ENCODE peak calls at places on chromosomes 3 and 15, in eight cellular contexts. One of them, this sample, is unnamed.

GRCh38 chr3:37918627-37919026 is 56.9 kb downstream of the CTDSPL start:
- DNase-seq in choroid plexus epithelial cell: peak; percentile 64
- DNase-seq in neural crest cell: no peak
- DNase-seq in HL-60: no peak
- DNase-seq in MM.1S: no peak
- DNase-seq in cardiac fibroblast: no peak
- DNase-seq in colonic mucosa: no peak
- DNase-seq in CD8-positive, alpha-beta T cell: no peak
- DNase-seq in this sample: no peak

GRCh38 chr3:48432411-48433371 is 2.8 kb upstream of the PLXNB1 start:
- DNase-seq in choroid plexus epithelial cell: peak; percentile 23
- DNase-seq in CD8-positive, alpha-beta T cell: no peak
- DNase-seq in colonic mucosa: peak; percentile 46
- DNase-seq in HL-60: no peak
- DNase-seq in MM.1S: no peak
- DNase-seq in cardiac fibroblast: no peak
- DNase-seq in neural crest cell: no peak
- DNase-seq in this sample: no peak

GRCh38 chr3:181541414-181541813 is 170.3 kb upstream of the SOX2 start:
- DNase-seq in colonic mucosa: no peak
- DNase-seq in choroid plexus epithelial cell: no peak
- DNase-seq in MM.1S: no peak
- DNase-seq in cardiac fibroblast: no peak
- DNase-seq in HL-60: no peak
- DNase-seq in neural crest cell: no peak
- DNase-seq in CD8-positive, alpha-beta T cell: no peak
- DNase-seq in this sample: no peak

GRCh38 chr3:28915711-28916481 is 365.0 kb upstream of the RBMS3 start:
- DNase-seq in CD8-positive, alpha-beta T cell: no peak
- DNase-seq in choroid plexus epithelial cell: peak; percentile 81
- DNase-seq in colonic mucosa: peak; percentile 21
- DNase-seq in MM.1S: peak; percentile 27
- DNase-seq in neural crest cell: no peak
- DNase-seq in cardiac fibroblast: peak; percentile 77
- DNase-seq in HL-60: no peak
- DNase-seq in this sample: no peak

GRCh38 chr15:81069356-81069755 is 64.7 kb upstream of the CFAP161 start:
- DNase-seq in HL-60: no peak
- DNase-seq in choroid plexus epithelial cell: no peak
- DNase-seq in neural crest cell: no peak
- DNase-seq in MM.1S: peak; percentile 25
- DNase-seq in CD8-positive, alpha-beta T cell: no peak
- DNase-seq in colonic mucosa: no peak
- DNase-seq in cardiac fibroblast: no peak
- DNase-seq in this sample: no peak

GRCh38 chr3:4855676-4856075 is 123.6 kb upstream of the BHLHE40 start:
- DNase-seq in cardiac fibroblast: peak; percentile 18
- DNase-seq in HL-60: no peak
- DNase-seq in neural crest cell: no peak
- DNase-seq in CD8-positive, alpha-beta T cell: no peak
- DNase-seq in MM.1S: no peak
- DNase-seq in colonic mucosa: no peak
- DNase-seq in choroid plexus epithelial cell: no peak
- DNase-seq in this sample: no peak

GRCh38 chr15:38627684-38628277 is 63.2 kb upstream of the RASGRP1 start:
- DNase-seq in MM.1S: no peak
- DNase-seq in HL-60: no peak
- DNase-seq in colonic mucosa: no peak
- DNase-seq in choroid plexus epithelial cell: no peak
- DNase-seq in CD8-positive, alpha-beta T cell: no peak
- DNase-seq in cardiac fibroblast: no peak
- DNase-seq in neural crest cell: no peak
- DNase-seq in this sample: no peak

GRCh38 chr15:51649659-51650521 is 27.3 kb upstream of the DMXL2 start:
- DNase-seq in MM.1S: peak; percentile 71
- DNase-seq in CD8-positive, alpha-beta T cell: peak; percentile 48
- DNase-seq in HL-60: no peak
- DNase-seq in colonic mucosa: peak; percentile 59
- DNase-seq in cardiac fibroblast: peak; percentile 87
- DNase-seq in choroid plexus epithelial cell: peak; percentile 91
- DNase-seq in neural crest cell: peak; percentile 34
- DNase-seq in this sample: peak; percentile 65

GRCh38 chr15:89383635-89384604 is 49.3 kb upstream of the POLG start:
- DNase-seq in cardiac fibroblast: peak; percentile 46
- DNase-seq in CD8-positive, alpha-beta T cell: no peak
- DNase-seq in neural crest cell: no peak
- DNase-seq in HL-60: no peak
- DNase-seq in MM.1S: no peak
- DNase-seq in colonic mucosa: peak; percentile 34
- DNase-seq in choroid plexus epithelial cell: peak; percentile 60
- DNase-seq in this sample: no peak

GRCh38 chr15:26382416-26383086 is 390.3 kb downstream of the GABRB3 start:
- DNase-seq in neural crest cell: no peak
- DNase-seq in cardiac fibroblast: no peak
- DNase-seq in HL-60: no peak
- DNase-seq in colonic mucosa: no peak
- DNase-seq in choroid plexus epithelial cell: no peak
- DNase-seq in CD8-positive, alpha-beta T cell: no peak
- DNase-seq in MM.1S: no peak
- DNase-seq in this sample: no peak

GRCh38 chr3:59658236-59658635 is 608.4 kb upstream of the CFAP20DC start:
- DNase-seq in HL-60: no peak
- DNase-seq in choroid plexus epithelial cell: no peak
- DNase-seq in colonic mucosa: no peak
- DNase-seq in CD8-positive, alpha-beta T cell: no peak
- DNase-seq in neural crest cell: no peak
- DNase-seq in cardiac fibroblast: no peak
- DNase-seq in MM.1S: no peak
- DNase-seq in this sample: no peak
- TF ChIP-seq CTCF in HL-60: no peak
- TF ChIP-seq CTCF in choroid plexus epithelial cell: no peak
- TF ChIP-seq CTCF in colonic mucosa: no peak
- TF ChIP-seq CTCF in CD8-positive, alpha-beta T cell: no peak
- TF ChIP-seq CTCF in neural crest cell: no peak
- TF ChIP-seq CTCF in cardiac fibroblast: no peak
- TF ChIP-seq CTCF in MM.1S: no peak
- TF ChIP-seq CTCF in this sample: no peak

GRCh38 chr15:75164625-75165024 is 37.1 kb upstream of the C15orf39 start:
- DNase-seq in choroid plexus epithelial cell: no peak
- DNase-seq in CD8-positive, alpha-beta T cell: no peak
- DNase-seq in cardiac fibroblast: no peak
- DNase-seq in HL-60: no peak
- DNase-seq in colonic mucosa: no peak
- DNase-seq in MM.1S: no peak
- DNase-seq in neural crest cell: no peak
- DNase-seq in this sample: no peak
- TF ChIP-seq CTCF in choroid plexus epithelial cell: no peak
- TF ChIP-seq CTCF in CD8-positive, alpha-beta T cell: no peak
- TF ChIP-seq CTCF in cardiac fibroblast: no peak
- TF ChIP-seq CTCF in HL-60: no peak
- TF ChIP-seq CTCF in colonic mucosa: no peak
- TF ChIP-seq CTCF in MM.1S: no peak
- TF ChIP-seq CTCF in neural crest cell: no peak
- TF ChIP-seq CTCF in this sample: no peak

GRCh38 chr15:55630921-55631320 is 42.8 kb upstream of the PYGO1 start:
- DNase-seq in cardiac fibroblast: no peak
- DNase-seq in HL-60: no peak
- DNase-seq in neural crest cell: no peak
- DNase-seq in MM.1S: no peak
- DNase-seq in choroid plexus epithelial cell: peak; percentile 62
- DNase-seq in colonic mucosa: no peak
- DNase-seq in CD8-positive, alpha-beta T cell: no peak
- DNase-seq in this sample: no peak

GRCh38 chr15:55633731-55634130 is 45.6 kb upstream of the PYGO1 start:
- DNase-seq in colonic mucosa: no peak
- DNase-seq in HL-60: no peak
- DNase-seq in neural crest cell: no peak
- DNase-seq in MM.1S: no peak
- DNase-seq in cardiac fibroblast: no peak
- DNase-seq in CD8-positive, alpha-beta T cell: no peak
- DNase-seq in choroid plexus epithelial cell: no peak
- DNase-seq in this sample: no peak

GRCh38 chr15:55632434-55632833 is 44.3 kb upstream of the PYGO1 start:
- DNase-seq in CD8-positive, alpha-beta T cell: no peak
- DNase-seq in MM.1S: no peak
- DNase-seq in choroid plexus epithelial cell: no peak
- DNase-seq in HL-60: no peak
- DNase-seq in cardiac fibroblast: no peak
- DNase-seq in colonic mucosa: no peak
- DNase-seq in neural crest cell: no peak
- DNase-seq in this sample: no peak

GRCh38 chr15:55628369-55628730 is 40.2 kb upstream of the PYGO1 start:
- DNase-seq in cardiac fibroblast: no peak
- DNase-seq in neural crest cell: no peak
- DNase-seq in choroid plexus epithelial cell: peak; percentile 10
- DNase-seq in CD8-positive, alpha-beta T cell: no peak
- DNase-seq in colonic mucosa: no peak
- DNase-seq in HL-60: no peak
- DNase-seq in MM.1S: no peak
- DNase-seq in this sample: no peak

DNA sequence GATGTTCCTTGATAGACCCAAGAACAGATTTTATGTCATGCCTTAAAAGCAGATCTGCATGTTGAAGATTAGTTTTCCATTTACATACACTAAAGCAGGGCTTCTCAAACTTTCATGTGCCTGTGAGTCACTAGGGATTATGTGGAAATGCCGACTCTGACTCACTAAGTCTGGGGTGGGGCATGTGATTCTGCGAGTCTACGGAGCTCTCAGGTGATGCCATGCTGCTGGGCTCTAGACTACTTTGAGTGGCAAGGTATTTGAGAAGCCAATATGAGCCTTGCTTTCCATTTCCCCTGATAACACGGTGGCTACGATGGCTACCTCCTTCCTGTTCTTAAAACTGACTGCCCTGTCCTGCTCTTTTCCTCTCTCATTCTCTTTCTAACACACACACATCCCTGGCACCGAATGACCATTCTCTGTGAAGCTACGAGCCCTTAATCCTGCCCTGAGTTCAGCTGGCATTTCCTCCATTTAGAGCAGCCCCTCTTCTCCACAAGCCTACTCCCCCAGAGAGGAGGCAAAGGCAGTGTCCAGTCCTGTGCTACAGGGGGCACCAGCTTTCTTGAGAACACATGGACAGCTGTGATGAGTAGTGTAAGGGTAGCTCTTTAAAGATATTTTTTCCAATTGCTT is 39.7 kb upstream of the PYGO1 start:
- DNase-seq in MM.1S: no peak
- DNase-seq in cardiac fibroblast: peak; percentile 95
- DNase-seq in colonic mucosa: no peak
- DNase-seq in neural crest cell: no peak
- DNase-seq in HL-60: no peak
- DNase-seq in CD8-positive, alpha-beta T cell: no peak
- DNase-seq in choroid plexus epithelial cell: peak; percentile 97
- DNase-seq in this sample: no peak
- TF ChIP-seq CTCF in MM.1S: no peak
- TF ChIP-seq CTCF in cardiac fibroblast: no peak
- TF ChIP-seq CTCF in colonic mucosa: no peak
- TF ChIP-seq CTCF in neural crest cell: no peak
- TF ChIP-seq CTCF in HL-60: no peak
- TF ChIP-seq CTCF in CD8-positive, alpha-beta T cell: no peak
- TF ChIP-seq CTCF in choroid plexus epithelial cell: peak; percentile 36
- TF ChIP-seq CTCF in this sample: no peak

GRCh38 chr3:155991291-155991690 is 120.8 kb downstream of the GMPS start:
- DNase-seq in CD8-positive, alpha-beta T cell: no peak
- DNase-seq in choroid plexus epithelial cell: no peak
- DNase-seq in neural crest cell: no peak
- DNase-seq in HL-60: no peak
- DNase-seq in cardiac fibroblast: no peak
- DNase-seq in MM.1S: no peak
- DNase-seq in colonic mucosa: no peak
- DNase-seq in this sample: no peak

GRCh38 chr3:155991847-155992246 is 121.4 kb downstream of the GMPS start:
- DNase-seq in neural crest cell: no peak
- DNase-seq in choroid plexus epithelial cell: no peak
- DNase-seq in MM.1S: no peak
- DNase-seq in colonic mucosa: no peak
- DNase-seq in CD8-positive, alpha-beta T cell: no peak
- DNase-seq in cardiac fibroblast: no peak
- DNase-seq in HL-60: no peak
- DNase-seq in this sample: no peak

GRCh38 chr3:155995525-155996370 is 124.6 kb upstream of the KCNAB1 start:
- DNase-seq in colonic mucosa: no peak
- DNase-seq in CD8-positive, alpha-beta T cell: no peak
- DNase-seq in choroid plexus epithelial cell: peak; percentile 85
- DNase-seq in cardiac fibroblast: peak; percentile 72
- DNase-seq in neural crest cell: no peak
- DNase-seq in MM.1S: peak; percentile 63
- DNase-seq in HL-60: no peak
- DNase-seq in this sample: no peak
- TF ChIP-seq CTCF in colonic mucosa: no peak
- TF ChIP-seq CTCF in CD8-positive, alpha-beta T cell: peak; percentile 35
- TF ChIP-seq CTCF in choroid plexus epithelial cell: peak; percentile 67
- TF ChIP-seq CTCF in cardiac fibroblast: peak; percentile 59
- TF ChIP-seq CTCF in neural crest cell: peak; percentile 74
- TF ChIP-seq CTCF in MM.1S: peak; percentile 67
- TF ChIP-seq CTCF in HL-60: peak; percentile 38
- TF ChIP-seq CTCF in this sample: peak; percentile 24

GRCh38 chr3:141913150-141913811 is 36.8 kb downstream of the ATP1B3 start:
- DNase-seq in neural crest cell: no peak
- DNase-seq in cardiac fibroblast: peak; percentile 81
- DNase-seq in MM.1S: peak; percentile 66
- DNase-seq in colonic mucosa: peak; percentile 56
- DNase-seq in CD8-positive, alpha-beta T cell: peak; percentile 42
- DNase-seq in choroid plexus epithelial cell: peak; percentile 84
- DNase-seq in HL-60: peak; percentile 55
- DNase-seq in this sample: peak; percentile 59
- TF ChIP-seq CTCF in neural crest cell: peak; percentile 77
- TF ChIP-seq CTCF in cardiac fibroblast: peak; percentile 70
- TF ChIP-seq CTCF in MM.1S: peak; percentile 77
- TF ChIP-seq CTCF in colonic mucosa: peak; percentile 66
- TF ChIP-seq CTCF in CD8-positive, alpha-beta T cell: peak; percentile 77
- TF ChIP-seq CTCF in choroid plexus epithelial cell: peak; percentile 77
- TF ChIP-seq CTCF in HL-60: peak; percentile 85
- TF ChIP-seq CTCF in this sample: peak; percentile 54

DNA sequence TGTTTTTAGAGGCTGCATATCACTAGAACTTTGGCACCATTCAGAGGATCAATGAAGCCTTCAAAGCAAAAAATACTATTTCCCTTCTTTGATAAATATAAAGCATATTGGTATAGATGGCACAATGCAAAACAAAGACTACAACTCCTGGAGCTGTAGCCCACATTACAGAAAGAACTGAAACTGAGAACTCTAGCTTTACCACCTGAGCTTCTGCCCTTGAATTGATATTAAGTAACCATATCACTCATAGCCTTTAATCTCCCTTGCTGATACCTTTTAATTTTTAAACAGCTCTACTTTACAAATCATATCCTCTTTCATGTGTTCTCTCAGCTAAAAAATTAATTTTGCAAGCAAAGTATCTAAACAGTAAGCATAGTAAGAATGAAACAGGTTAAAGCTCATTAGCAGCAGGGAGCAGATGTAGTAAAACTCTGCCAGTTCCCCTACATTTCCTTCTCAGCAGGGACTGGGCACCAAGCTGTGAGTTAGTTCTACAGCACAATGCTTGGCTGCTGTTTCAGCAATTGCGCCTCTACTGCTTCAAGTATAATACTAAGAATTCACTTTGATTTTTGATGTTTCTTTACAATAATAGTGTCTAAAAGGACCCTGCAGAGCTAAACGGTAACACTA is 97.9 kb upstream of the NANOGP8 start:
- DNase-seq in CD8-positive, alpha-beta T cell: no peak
- DNase-seq in neural crest cell: no peak
- DNase-seq in MM.1S: peak; percentile 63
- DNase-seq in HL-60: no peak
- DNase-seq in colonic mucosa: no peak
- DNase-seq in cardiac fibroblast: no peak
- DNase-seq in choroid plexus epithelial cell: peak; percentile 86
- DNase-seq in this sample: no peak
- TF ChIP-seq CTCF in CD8-positive, alpha-beta T cell: no peak
- TF ChIP-seq CTCF in neural crest cell: no peak
- TF ChIP-seq CTCF in MM.1S: no peak
- TF ChIP-seq CTCF in HL-60: no peak
- TF ChIP-seq CTCF in colonic mucosa: no peak
- TF ChIP-seq CTCF in cardiac fibroblast: no peak
- TF ChIP-seq CTCF in choroid plexus epithelial cell: peak; percentile 41
- TF ChIP-seq CTCF in this sample: no peak

This sample was measured in GM20000.